ENCODE peak calls at places on chromosomes 11 and 22, in four cellular contexts. One of them, this sample, is unnamed.

GRCh38 chr11:64544616-64545296 is 46.3 kb upstream of the SLC22A12 start:
- DNase-seq in MCF 10A: no peak
- DNase-seq in glutamatergic neuron: no peak
- DNase-seq in DMS53: no peak
- DNase-seq in this sample: no peak

GRCh38 chr11:56841210-56841810 is 92.8 kb upstream of the OR9G4 start:
- DNase-seq in glutamatergic neuron: peak; percentile 58
- DNase-seq in MCF 10A: peak; percentile 78
- DNase-seq in DMS53: peak; percentile 75
- DNase-seq in this sample: peak; percentile 7

GRCh38 chr11:129410561-129410960 is 34.9 kb downstream of the BARX2 start:
- DNase-seq in MCF 10A: peak; percentile 24
- DNase-seq in DMS53: no peak
- DNase-seq in glutamatergic neuron: no peak
- DNase-seq in this sample: no peak

GRCh38 chr11:58513747-58514367 is 6.0 kb upstream of the OR5B21 start:
- DNase-seq in DMS53: peak; percentile 58
- DNase-seq in glutamatergic neuron: peak; percentile 51
- DNase-seq in MCF 10A: peak; percentile 76
- DNase-seq in this sample: no peak

GRCh38 chr11:99068832-99069231 is 48.1 kb downstream of the CNTN5 start:
- DNase-seq in MCF 10A: peak; percentile 43
- DNase-seq in glutamatergic neuron: no peak
- DNase-seq in DMS53: peak; percentile 74
- DNase-seq in this sample: no peak

GRCh38 chr22:40383905-40384304 is 13.5 kb downstream of the SGSM3 start:
- DNase-seq in MCF 10A: peak; percentile 22
- DNase-seq in glutamatergic neuron: no peak
- DNase-seq in DMS53: no peak
- DNase-seq in this sample: no peak

GRCh38 chr11:124961972-124962609 is 8.1 kb downstream of the CCDC15 start:
- DNase-seq in MCF 10A: peak; percentile 85
- DNase-seq in DMS53: peak; percentile 83
- DNase-seq in glutamatergic neuron: no peak
- DNase-seq in this sample: peak; percentile 51

GRCh38 chr22:36258750-36259619 is 6.1 kb downstream of the APOL1 start:
- DNase-seq in MCF 10A: no peak
- DNase-seq in glutamatergic neuron: peak; percentile 38
- DNase-seq in DMS53: peak; percentile 46
- DNase-seq in this sample: no peak

GRCh38 chr11:81673001-81673400 is 1060.7 kb downstream of the FAM181B start:
- DNase-seq in MCF 10A: no peak
- DNase-seq in glutamatergic neuron: no peak
- DNase-seq in DMS53: peak; percentile 73
- DNase-seq in this sample: no peak

GRCh38 chr22:29758959-29759358 is 7.8 kb downstream of the ZMAT5 start:
- DNase-seq in glutamatergic neuron: no peak
- DNase-seq in MCF 10A: no peak
- DNase-seq in DMS53: no peak
- DNase-seq in this sample: no peak

GRCh38 chr11:47005441-47005840 is 68.9 kb downstream of the CSTPP1 start:
- DNase-seq in MCF 10A: no peak
- DNase-seq in DMS53: no peak
- DNase-seq in glutamatergic neuron: no peak
- DNase-seq in this sample: no peak

GRCh38 chr11:128720522-128720985 is 26.7 kb downstream of the FLI1 start:
- DNase-seq in MCF 10A: no peak
- DNase-seq in glutamatergic neuron: no peak
- DNase-seq in DMS53: no peak
- DNase-seq in this sample: no peak

GRCh38 chr11:116535120-116535519 is 237.7 kb downstream of the BUD13 start:
- DNase-seq in DMS53: no peak
- DNase-seq in glutamatergic neuron: no peak
- DNase-seq in MCF 10A: no peak
- DNase-seq in this sample: no peak

GRCh38 chr22:20979243-20979809 is 2.8 kb upstream of the LZTR1 start:
- DNase-seq in MCF 10A: no peak
- DNase-seq in DMS53: no peak
- DNase-seq in glutamatergic neuron: peak; percentile 60
- DNase-seq in this sample: no peak

GRCh38 chr11:27468643-27469332 is 3.8 kb downstream of the LGR4 start:
- DNase-seq in MCF 10A: peak; percentile 78
- DNase-seq in glutamatergic neuron: no peak
- DNase-seq in DMS53: peak; percentile 22
- DNase-seq in this sample: no peak